ENCODE peak calls at places on chromosomes 12 and 14, in eight cellular contexts. S is IMR-90, W is lower leg skin, V is uterus, F is esophagus squamous epithelium, J is A549, T is right lobe of liver, A is prostate gland. G is an unnamed sample.

GRCh38 chr12:79886917-79887519 is 47.9 kb downstream of the PPP1R12A start:
- DNase-seq in S (peak), F (no peak), J (peak), A (no peak), V (no peak), W (no peak), T (no peak), G (no peak)

GRCh38 chr12:106149096-106149784 is 10.5 kb upstream of the NUAK1 start:
- DNase-seq in J (peak), V (no peak), S (peak), W (no peak), F (no peak), A (peak), T (no peak), G (no peak)

GRCh38 chr12:57033428-57033827 is 16.5 kb downstream of the MYO1A start:
- DNase-seq in T (no peak), V (no peak), J (no peak), W (no peak), S (no peak), A (no peak), F (no peak), G (no peak)

GRCh38 chr12:56699020-56699661 is 11.1 kb upstream of the PTGES3 start:
- DNase-seq in A (no peak), J (no peak), W (no peak), V (no peak), T (no peak), S (no peak), F (no peak), G (no peak)

GRCh38 chr12:71704920-71705319 is 19.0 kb downstream of the TMEM19 start:
- DNase-seq in J (no peak), F (no peak), V (no peak), T (no peak), S (no peak), W (no peak), A (no peak), G (no peak)

GRCh38 chr12:85076688-85077430 is 40.7 kb downstream of the LRRIQ1 start:
- DNase-seq in W (no peak), A (peak), V (peak), T (no peak), J (peak), S (peak), F (no peak), G (peak)

GRCh38 chr12:77133566-77133965 is 68.2 kb upstream of the E2F7 start:
- DNase-seq in F (no peak), V (no peak), J (peak), W (no peak), T (no peak), S (peak), A (no peak), G (no peak)

GRCh38 chr12:70849265-70849960 is 71.1 kb downstream of the PTPRR start:
- DNase-seq in V (no peak), S (peak), F (no peak), A (no peak), J (peak), T (no peak), W (no peak), G (no peak)

GRCh38 chr14:75059642-75060041 is 4.2 kb downstream of the ACYP1 start:
- DNase-seq in J (no peak), W (no peak), S (peak), T (no peak), F (no peak), A (no peak), V (no peak), G (no peak)

GRCh38 chr12:68233498-68233897 is 7.9 kb upstream of the IL26 start:
- DNase-seq in J (no peak), F (no peak), T (no peak), W (no peak), A (no peak), V (no peak), S (no peak), G (no peak)
- TF ChIP-seq POLR2A in J (no peak), F (no peak), T (no peak), W (no peak), A (no peak), V (no peak), S (no peak), G (no peak)

GRCh38 chr14:87990687-87991086 is 2.3 kb downstream of the GALC start:
- DNase-seq in A (no peak), J (no peak), T (no peak), F (no peak), S (no peak), V (no peak), W (peak), G (no peak)

GRCh38 chr14:87989613-87990299 is 3.2 kb downstream of the GALC start:
- DNase-seq in T (no peak), J (no peak), F (no peak), W (no peak), V (no peak), S (no peak), A (no peak), G (no peak)

GRCh38 chr14:87992720-87993484 is at the start of gene GALC:
- DNase-seq in F (peak), S (peak), J (peak), A (peak), T (peak), V (peak), W (peak), G (no peak)

GRCh38 chr14:87993485-87993809 is 465 bp upstream of the GALC start:
- DNase-seq in F (no peak), A (no peak), J (no peak), S (no peak), T (no peak), W (no peak), V (no peak), G (no peak)

GRCh38 chr14:87992349-87992719 is 648 bp downstream of the GALC start:
- DNase-seq in J (peak), V (peak), S (peak), W (no peak), A (no peak), F (no peak), T (peak), G (no peak)
- TF ChIP-seq POLR2A in J (no peak), V (no peak), S (no peak), W (no peak), A (no peak), F (no peak), T (no peak), G (no peak)

DNA sequence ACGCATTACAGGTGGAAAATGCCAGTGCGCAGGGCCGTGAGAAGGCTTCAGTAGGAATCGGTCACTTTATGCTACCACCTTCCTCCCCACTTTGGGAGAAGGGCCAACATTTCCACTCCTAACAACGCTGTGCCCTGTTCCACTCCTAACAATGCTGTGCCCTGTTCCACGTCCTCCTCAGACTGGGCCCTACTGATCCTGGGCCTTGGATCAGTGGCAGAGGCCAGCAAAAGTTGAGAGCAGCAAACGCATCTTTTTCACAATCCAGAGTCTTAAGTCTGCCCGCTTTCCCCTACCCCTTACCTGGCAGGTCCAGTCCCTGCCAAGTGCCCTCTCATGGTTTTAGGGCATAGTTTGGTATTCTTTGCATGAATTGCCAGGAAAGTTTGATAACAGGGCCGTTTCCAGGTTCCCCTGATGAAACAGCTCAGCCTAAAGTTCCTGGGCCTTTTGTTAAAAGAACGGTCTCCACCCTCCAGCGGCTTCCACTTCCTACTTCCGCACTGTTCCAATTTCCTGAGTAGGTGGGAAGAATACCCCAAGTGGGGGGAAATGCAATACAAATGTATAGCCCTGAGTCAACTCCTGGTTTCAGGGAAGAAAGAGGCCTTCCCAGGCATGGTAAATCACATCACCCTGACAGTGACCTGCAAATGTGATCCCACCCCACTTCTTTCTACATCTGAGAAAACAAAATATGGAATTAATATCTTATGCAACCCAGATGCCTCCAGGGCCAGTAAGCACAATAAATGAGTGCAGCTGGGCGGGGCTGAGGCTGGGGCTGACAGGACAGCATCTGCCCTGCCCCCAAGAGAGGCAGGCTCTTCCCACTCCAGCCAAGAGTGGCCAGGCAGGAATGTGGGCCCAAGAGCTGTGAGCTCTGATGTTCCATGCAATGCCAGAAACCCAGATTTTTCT is 15.0 kb downstream of the KCTD10 start:
- DNase-seq in W (peak), F (peak), S (peak), V (peak), A (peak), J (peak), T (no peak), G (peak)
- TF ChIP-seq POLR2A in W (no peak), F (no peak), S (no peak), V (no peak), A (no peak), J (no peak), T (no peak), G (no peak)

GRCh38 chr14:103871596-103872480 is 24.5 kb upstream of the PPP1R13B start:
- DNase-seq in V (no peak), T (peak), W (no peak), S (no peak), A (peak), F (no peak), J (no peak), G (no peak)
- TF ChIP-seq POLR2A in V (peak), T (peak), W (no peak), S (no peak), A (peak), F (no peak), J (no peak), G (no peak)